ENCODE peak calls at places on chromosomes 11 and 22, in four cellular contexts. B is AG09319, G is left ventricle myocardium inferior, H is cardiac muscle cell. N is an unnamed sample.

GRCh38 chr11:115100706-115101105 is 403.5 kb downstream of the CADM1 start:
- DNase-seq in B (no peak), H (no peak), G (no peak), N (no peak)

GRCh38 chr22:22745225-22746060 is 101.0 kb downstream of the GGTLC2 start:
- DNase-seq in G (no peak), B (no peak), H (no peak), N (peak)

GRCh38 chr11:106827687-106828086 is 190.6 kb downstream of the GUCY1A2 start:
- DNase-seq in G (no peak), H (no peak), B (no peak), N (no peak)

GRCh38 chr11:1073261-1073724 is 1.4 kb upstream of the MUC2 start:
- DNase-seq in H (no peak), G (peak), B (peak), N (no peak)

GRCh38 chr11:117513666-117514065 is 186.0 kb downstream of the CEP164 start:
- DNase-seq in H (no peak), G (no peak), B (no peak), N (no peak)

GRCh38 chr22:46089426-46090041 is 60.8 kb upstream of the PPARA start:
- DNase-seq in B (no peak), H (no peak), G (peak), N (no peak)

GRCh38 chr11:82676483-82677094 is 57.1 kb downstream of the FAM181B start:
- DNase-seq in G (no peak), B (no peak), H (no peak), N (no peak)

GRCh38 chr11:29310706-29311342 is 706.0 kb downstream of the KCNA4 start:
- DNase-seq in B (no peak), G (no peak), H (no peak), N (no peak)

GRCh38 chr11:114285599-114285998 is 10.6 kb upstream of the NNMT start:
- DNase-seq in G (no peak), B (no peak), H (no peak), N (no peak)

GRCh38 chr22:40213478-40213877 is 35.8 kb downstream of the TNRC6B start:
- DNase-seq in B (no peak), H (no peak), G (no peak), N (no peak)

GRCh38 chr11:104151404-104152204 is 12.3 kb downstream of the PDGFD start:
- DNase-seq in B (no peak), H (no peak), G (no peak), N (no peak)

GRCh38 chr22:37636186-37636948 is 3.1 kb upstream of the SH3BP1 start:
- DNase-seq in B (no peak), G (no peak), H (no peak), N (no peak)
- TF ChIP-seq CTCF in B (no peak), G (no peak), H (peak), N (no peak)

DNA sequence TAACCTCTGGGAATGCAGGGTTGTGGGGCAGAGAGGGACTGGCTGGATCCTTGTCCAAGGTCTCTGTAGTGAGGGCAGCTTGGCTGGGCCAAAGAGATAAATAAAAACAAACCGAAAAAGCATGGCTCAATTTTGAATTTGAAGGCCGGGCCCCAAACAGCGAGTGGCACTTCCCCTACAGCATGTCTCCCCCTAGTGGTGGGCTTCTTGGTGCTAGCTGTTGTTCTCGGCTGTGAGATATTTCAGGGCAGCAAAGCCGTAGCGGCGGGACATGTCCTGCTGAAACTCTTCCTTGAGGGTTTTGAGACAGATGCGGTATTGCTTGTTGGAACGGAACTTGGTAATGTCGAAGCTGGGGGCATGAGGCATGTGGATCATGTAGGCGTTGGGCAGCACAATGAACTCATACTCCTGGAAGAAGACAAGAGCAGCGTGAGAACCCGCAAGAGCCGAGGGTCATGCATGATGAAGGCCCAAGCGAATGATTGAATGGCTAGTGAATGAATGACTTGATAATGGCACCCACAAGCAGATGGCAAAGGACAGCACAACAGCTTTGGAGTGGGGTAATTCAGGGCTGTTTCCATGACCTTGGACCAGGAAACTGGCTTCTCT is 216.1 kb upstream of the SYN3 start:
- DNase-seq in G (no peak), B (no peak), H (peak), N (peak)
- TF ChIP-seq CTCF in G (no peak), B (peak), H (peak), N (peak)

GRCh38 chr11:6629573-6629891 is 10.3 kb upstream of the TPP1 start:
- DNase-seq in B (no peak), G (no peak), H (no peak), N (no peak)
- TF ChIP-seq CTCF in B (no peak), G (no peak), H (no peak), N (no peak)

GRCh38 chr22:29726512-29727247 is 6.9 kb downstream of the CABP7 start:
- DNase-seq in B (no peak), G (no peak), H (no peak), N (no peak)

GRCh38 chr22:29726104-29726503 is 6.3 kb downstream of the CABP7 start:
- DNase-seq in H (no peak), G (no peak), B (no peak), N (no peak)

GRCh38 chr22:29729161-29729560 is 9.4 kb downstream of the CABP7 start:
- DNase-seq in G (no peak), B (no peak), H (no peak), N (no peak)

GRCh38 chr22:29724843-29725242 is 5.0 kb downstream of the CABP7 start:
- DNase-seq in G (no peak), H (no peak), B (no peak), N (no peak)

GRCh38 chr22:29727248-29727551 is 7.4 kb downstream of the CABP7 start:
- DNase-seq in G (peak), H (peak), B (no peak), N (peak)
- TF ChIP-seq CTCF in G (peak), H (peak), B (peak), N (peak)

DNA sequence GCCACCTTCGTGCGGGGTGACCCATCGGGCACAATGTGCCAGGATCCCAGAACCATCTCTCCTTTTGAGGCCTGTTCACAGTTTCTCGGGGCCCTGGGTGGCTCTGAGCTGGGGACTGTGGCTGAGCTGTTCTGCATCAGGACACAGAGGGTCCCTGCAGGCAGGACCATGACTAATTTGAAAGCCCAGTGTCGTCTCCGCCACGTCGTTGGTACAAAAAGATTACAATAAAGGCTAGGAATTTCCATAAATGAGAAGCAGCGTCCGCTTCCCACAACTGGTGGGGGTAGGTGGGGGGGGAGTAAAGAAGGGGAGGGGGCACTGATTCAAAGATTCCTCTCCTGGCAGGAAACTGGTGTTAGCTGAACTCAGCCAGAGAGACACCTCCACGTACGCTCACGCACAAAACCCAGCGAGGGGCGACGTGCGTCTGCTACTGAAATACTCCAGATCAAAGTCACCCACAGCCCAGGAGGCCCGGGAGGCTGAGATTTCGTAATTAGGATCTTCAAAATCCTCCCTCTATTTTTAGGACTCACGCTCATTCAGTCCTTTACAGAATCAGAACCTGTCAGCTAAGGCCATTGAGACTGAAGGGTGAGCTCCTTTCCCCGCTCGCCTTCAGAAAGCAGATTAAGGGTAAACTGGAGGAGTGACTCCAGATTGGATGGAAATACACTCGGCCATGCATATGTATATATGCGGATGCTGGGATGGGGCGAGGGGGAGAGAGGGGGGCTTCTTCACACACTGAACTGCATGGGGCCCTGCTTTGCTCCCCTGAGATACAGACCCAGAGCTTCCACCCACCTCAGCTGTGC is 10.9 kb downstream of the MN1 start:
- DNase-seq in B (no peak), H (peak), G (no peak), N (peak)
- TF ChIP-seq CTCF in B (no peak), H (no peak), G (no peak), N (no peak)

GRCh38 chr11:75597636-75598035 is 35.6 kb downstream of the SERPINH1 start:
- DNase-seq in G (no peak), B (no peak), H (peak), N (peak)
- TF ChIP-seq CTCF in G (peak), B (peak), H (peak), N (peak)

DNA sequence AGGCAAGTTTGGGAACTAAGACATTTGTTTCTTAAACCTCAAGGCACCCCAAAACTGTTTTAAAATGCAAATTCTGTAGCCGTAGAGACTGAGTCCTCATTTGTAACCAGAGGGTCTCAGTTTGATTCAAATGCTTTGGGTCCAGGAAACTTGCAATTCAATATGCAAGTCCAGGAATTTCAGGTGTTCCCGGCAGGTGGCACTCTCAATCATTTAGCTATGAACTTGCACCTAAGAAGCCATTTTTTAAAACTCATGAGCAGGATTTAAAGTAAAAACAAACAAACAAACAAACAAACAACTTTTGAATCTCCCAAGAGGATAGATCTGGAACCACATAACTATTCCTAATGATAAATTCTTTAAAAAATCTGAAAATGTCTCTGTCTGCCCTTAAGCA is 8.7 kb upstream of the ABTB2 start:
- DNase-seq in H (no peak), G (no peak), B (no peak), N (no peak)
- TF ChIP-seq CTCF in H (peak), G (peak), B (no peak), N (no peak)

GRCh38 chr11:75537740-75538139 is 12.0 kb upstream of the GDPD5 start:
- DNase-seq in B (no peak), G (no peak), H (no peak), N (no peak)

GRCh38 chr11:75535039-75535563 is 9.4 kb upstream of the GDPD5 start:
- DNase-seq in H (no peak), G (no peak), B (no peak), N (no peak)

GRCh38 chr11:75539459-75540022 is 13.8 kb upstream of the GDPD5 start:
- DNase-seq in G (no peak), B (no peak), H (peak), N (no peak)

GRCh38 chr11:75538150-75538942 is 12.6 kb upstream of the GDPD5 start:
- DNase-seq in G (no peak), H (no peak), B (no peak), N (no peak)

DNA sequence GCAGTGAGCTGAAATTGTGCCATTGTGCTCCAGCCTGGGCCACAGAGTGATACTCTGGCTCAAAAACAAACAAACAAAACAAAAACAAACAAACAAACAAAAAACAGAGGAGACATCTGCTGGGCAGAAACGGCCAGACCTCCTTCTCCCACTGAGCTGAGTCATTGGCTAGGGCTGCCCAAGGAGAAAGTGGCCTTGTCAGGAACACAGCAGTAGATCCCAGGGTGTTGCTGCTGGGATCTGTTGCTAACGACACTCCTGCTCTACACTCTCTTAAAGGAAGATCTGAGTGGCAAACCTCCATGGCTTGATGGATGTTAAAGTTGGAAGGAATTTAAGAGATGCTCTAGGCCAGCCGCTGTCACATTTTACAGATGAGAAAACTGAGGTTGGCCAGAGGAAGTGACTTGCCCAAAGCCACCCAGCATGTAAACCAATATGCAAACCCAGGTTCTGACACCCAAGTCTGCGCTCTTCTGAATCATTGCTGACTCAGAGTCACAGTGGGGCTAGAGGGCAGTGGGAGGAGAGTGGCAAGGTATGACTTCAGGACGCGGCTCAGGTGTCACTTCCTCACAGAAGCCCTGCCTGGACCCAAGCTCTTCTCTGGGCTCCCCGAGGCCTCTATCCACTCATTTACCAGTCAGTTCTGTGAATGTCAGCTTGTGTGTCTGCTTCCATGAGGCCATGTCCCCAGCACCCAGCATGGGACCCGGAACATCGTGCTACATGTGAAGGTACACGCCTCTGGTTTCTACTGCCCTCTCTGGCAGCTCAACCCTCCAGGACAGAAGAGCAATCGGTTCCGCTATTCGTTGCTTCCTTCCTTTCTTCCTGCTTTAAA is 11.3 kb upstream of the GDPD5 start:
- DNase-seq in H (no peak), B (no peak), G (no peak), N (no peak)
- TF ChIP-seq CTCF in H (no peak), B (no peak), G (no peak), N (no peak)

N was measured in nephron progenitor cell.